ENCODE peak calls at places on chromosomes 3 and 15, in eight cellular contexts. Z is AG10803; R is CD8-positive, alpha-beta T cell; Y is heart right ventricle; A is stomach; I is transverse colon; C is PC-3; M is prostate gland. D is an unnamed sample.

GRCh38 chr3:49671291-49672288 is 2.6 kb upstream of the APEH start:
- DNase-seq in Z (peak), R (peak), Y (peak), A (peak), I (peak), C (peak), M (peak), D (peak)

GRCh38 chr3:69821133-69821532 is 81.9 kb downstream of the MITF start:
- DNase-seq in Z (no peak), R (no peak), Y (no peak), A (no peak), I (no peak), C (no peak), M (no peak), D (no peak)

GRCh38 chr3:167493240-167493639 is 19.4 kb upstream of the SERPINI2 start:
- DNase-seq in Z (no peak), R (no peak), Y (no peak), A (no peak), I (no peak), C (peak), M (no peak), D (no peak)

GRCh38 chr3:53069422-53070068 is 23.7 kb upstream of the SFMBT1 start:
- DNase-seq in Z (no peak), R (no peak), Y (no peak), A (no peak), I (no peak), C (no peak), M (no peak), D (no peak)

GRCh38 chr15:96404560-96404959 is 74.1 kb downstream of the NR2F2 start:
- DNase-seq in Z (no peak), R (no peak), Y (no peak), A (no peak), I (no peak), C (no peak), M (no peak), D (no peak)

GRCh38 chr3:156174229-156174847 is 54.0 kb downstream of the KCNAB1 start:
- DNase-seq in Z (peak), R (no peak), Y (no peak), A (no peak), I (no peak), C (peak), M (no peak), D (no peak)

GRCh38 chr3:13869944-13870343 is 9.9 kb downstream of the WNT7A start:
- DNase-seq in Z (no peak), R (no peak), Y (no peak), A (no peak), I (no peak), C (no peak), M (no peak), D (no peak)

GRCh38 chr3:73401616-73402265 is 223.0 kb downstream of the PDZRN3 start:
- DNase-seq in Z (no peak), R (no peak), Y (peak), A (no peak), I (peak), C (no peak), M (no peak), D (no peak)

GRCh38 chr3:117018622-117019021 is 309.0 kb downstream of the TUSC7 start:
- DNase-seq in Z (no peak), R (no peak), Y (no peak), A (no peak), I (no peak), C (no peak), M (no peak), D (no peak)

GRCh38 chr3:194572131-194572789 is 61.0 kb downstream of the TMEM44 start:
- DNase-seq in Z (peak), R (no peak), Y (peak), A (no peak), I (peak), C (no peak), M (no peak), D (peak)

GRCh38 chr15:92611995-92612745 is 43.4 kb downstream of the FAM174B start:
- DNase-seq in Z (peak), R (no peak), Y (no peak), A (no peak), I (no peak), C (no peak), M (no peak), D (no peak)

GRCh38 chr3:79568938-79569337 is 198.9 kb downstream of the ROBO1 start:
- DNase-seq in Z (no peak), R (no peak), Y (no peak), A (no peak), I (no peak), C (no peak), M (no peak), D (no peak)

GRCh38 chr3:123279121-123279520 is 77.4 kb downstream of the SEC22A start:
- DNase-seq in Z (no peak), R (no peak), Y (peak), A (no peak), I (no peak), C (no peak), M (no peak), D (no peak)

GRCh38 chr3:159763466-159764210 is 225.0 kb upstream of the IL12A start:
- DNase-seq in Z (peak), R (no peak), Y (peak), A (peak), I (peak), C (peak), M (peak), D (peak)

GRCh38 chr3:116815831-116816588 is 106.4 kb downstream of the TUSC7 start:
- DNase-seq in Z (no peak), R (no peak), Y (no peak), A (no peak), I (peak), C (no peak), M (peak), D (no peak)

GRCh38 chr3:145798691-145799550 is 362.1 kb downstream of the PLOD2 start:
- DNase-seq in Z (peak), R (no peak), Y (no peak), A (no peak), I (no peak), C (no peak), M (no peak), D (no peak)

GRCh38 chr15:94266789-94267188 is 35.4 kb downstream of the MCTP2 start:
- DNase-seq in Z (no peak), R (no peak), Y (no peak), A (no peak), I (no peak), C (peak), M (no peak), D (no peak)

GRCh38 chr3:136055491-136055890 is 90.0 kb downstream of the PPP2R3A start:
- DNase-seq in Z (peak), R (no peak), Y (no peak), A (no peak), I (no peak), C (no peak), M (no peak), D (no peak)

GRCh38 chr3:188262913-188263683 is 109.1 kb downstream of the LPP start:
- DNase-seq in Z (peak), R (no peak), Y (peak), A (no peak), I (no peak), C (peak), M (no peak), D (no peak)

GRCh38 chr15:72758195-72758594 is 25.4 kb downstream of the ADPGK start:
- DNase-seq in Z (peak), R (no peak), Y (no peak), A (no peak), I (no peak), C (peak), M (no peak), D (no peak)

GRCh38 chr3:173725507-173725906 is 328.0 kb downstream of the NLGN1 start:
- DNase-seq in Z (no peak), R (no peak), Y (no peak), A (no peak), I (no peak), C (peak), M (no peak), D (no peak)

GRCh38 chr3:59108091-59108815 is 58.4 kb upstream of the CFAP20DC start:
- DNase-seq in Z (peak), R (no peak), Y (no peak), A (no peak), I (no peak), C (peak), M (no peak), D (no peak)

GRCh38 chr3:53187430-53187829 is 26.4 kb downstream of the PRKCD start:
- DNase-seq in Z (peak), R (no peak), Y (no peak), A (no peak), I (no peak), C (peak), M (no peak), D (no peak)

GRCh38 chr3:11690863-11691833 is 47.4 kb upstream of the VGLL4 start:
- DNase-seq in Z (peak), R (no peak), Y (no peak), A (no peak), I (no peak), C (peak), M (no peak), D (no peak)

GRCh38 chr15:61700803-61701202 is 359.4 kb downstream of the VPS13C start:
- DNase-seq in Z (no peak), R (no peak), Y (no peak), A (no peak), I (no peak), C (no peak), M (no peak), D (no peak)

GRCh38 chr3:183428140-183429023 is at the start of gene MCF2L2:
- DNase-seq in Z (peak), R (peak), Y (peak), A (peak), I (peak), C (peak), M (peak), D (peak)

GRCh38 chr3:44120721-44121582 is 120.7 kb upstream of the TOPAZ1 start:
- DNase-seq in Z (peak), R (no peak), Y (peak), A (no peak), I (no peak), C (no peak), M (no peak), D (no peak)

GRCh38 chr3:47664519-47664918 is 85.9 kb upstream of the CSPG5 start:
- DNase-seq in Z (peak), R (no peak), Y (no peak), A (no peak), I (no peak), C (peak), M (no peak), D (no peak)

GRCh38 chr15:48978638-48979037 is 14.9 kb upstream of the SHC4 start:
- DNase-seq in Z (no peak), R (no peak), Y (no peak), A (no peak), I (no peak), C (no peak), M (no peak), D (no peak)

GRCh38 chr15:77144028-77144427 is 73.1 kb upstream of the TSPAN3 start:
- DNase-seq in Z (peak), R (no peak), Y (no peak), A (no peak), I (no peak), C (no peak), M (no peak), D (no peak)

GRCh38 chr3:51773529-51773928 is 5.5 kb downstream of the IQCF6 start:
- DNase-seq in Z (no peak), R (no peak), Y (no peak), A (no peak), I (no peak), C (peak), M (no peak), D (no peak)

GRCh38 chr15:63063164-63063756 is 20.7 kb downstream of the TPM1 start:
- DNase-seq in Z (no peak), R (no peak), Y (no peak), A (no peak), I (no peak), C (no peak), M (no peak), D (no peak)

GRCh38 chr3:47536967-47537366 is 23.5 kb upstream of the ELP6 start:
- DNase-seq in Z (no peak), R (no peak), Y (no peak), A (no peak), I (no peak), C (no peak), M (no peak), D (no peak)

GRCh38 chr3:107870989-107871638 is 219.7 kb downstream of the CD47 start:
- DNase-seq in Z (no peak), R (no peak), Y (no peak), A (no peak), I (no peak), C (peak), M (no peak), D (no peak)

GRCh38 chr15:64870350-64870749 is 28.6 kb downstream of the PLEKHO2 start:
- DNase-seq in Z (no peak), R (no peak), Y (no peak), A (no peak), I (no peak), C (no peak), M (no peak), D (no peak)

GRCh38 chr3:146577662-146578061 is 27.5 kb downstream of the PLSCR5 start:
- DNase-seq in Z (peak), R (peak), Y (peak), A (no peak), I (peak), C (peak), M (peak), D (no peak)

GRCh38 chr15:62649793-62650420 is 392.6 kb upstream of the TPM1 start:
- DNase-seq in Z (peak), R (no peak), Y (peak), A (no peak), I (no peak), C (no peak), M (no peak), D (peak)

GRCh38 chr3:27976933-27977332 is 254.8 kb upstream of the EOMES start:
- DNase-seq in Z (peak), R (no peak), Y (no peak), A (no peak), I (no peak), C (peak), M (no peak), D (no peak)

GRCh38 chr15:22888120-22888859 is 49.8 kb downstream of the NIPA2 start:
- DNase-seq in Z (peak), R (no peak), Y (no peak), A (no peak), I (no peak), C (peak), M (no peak), D (no peak)

GRCh38 chr3:124992041-124992440 is 57.5 kb upstream of the MUC13 start:
- DNase-seq in Z (no peak), R (no peak), Y (no peak), A (no peak), I (peak), C (no peak), M (no peak), D (no peak)

DNA sequence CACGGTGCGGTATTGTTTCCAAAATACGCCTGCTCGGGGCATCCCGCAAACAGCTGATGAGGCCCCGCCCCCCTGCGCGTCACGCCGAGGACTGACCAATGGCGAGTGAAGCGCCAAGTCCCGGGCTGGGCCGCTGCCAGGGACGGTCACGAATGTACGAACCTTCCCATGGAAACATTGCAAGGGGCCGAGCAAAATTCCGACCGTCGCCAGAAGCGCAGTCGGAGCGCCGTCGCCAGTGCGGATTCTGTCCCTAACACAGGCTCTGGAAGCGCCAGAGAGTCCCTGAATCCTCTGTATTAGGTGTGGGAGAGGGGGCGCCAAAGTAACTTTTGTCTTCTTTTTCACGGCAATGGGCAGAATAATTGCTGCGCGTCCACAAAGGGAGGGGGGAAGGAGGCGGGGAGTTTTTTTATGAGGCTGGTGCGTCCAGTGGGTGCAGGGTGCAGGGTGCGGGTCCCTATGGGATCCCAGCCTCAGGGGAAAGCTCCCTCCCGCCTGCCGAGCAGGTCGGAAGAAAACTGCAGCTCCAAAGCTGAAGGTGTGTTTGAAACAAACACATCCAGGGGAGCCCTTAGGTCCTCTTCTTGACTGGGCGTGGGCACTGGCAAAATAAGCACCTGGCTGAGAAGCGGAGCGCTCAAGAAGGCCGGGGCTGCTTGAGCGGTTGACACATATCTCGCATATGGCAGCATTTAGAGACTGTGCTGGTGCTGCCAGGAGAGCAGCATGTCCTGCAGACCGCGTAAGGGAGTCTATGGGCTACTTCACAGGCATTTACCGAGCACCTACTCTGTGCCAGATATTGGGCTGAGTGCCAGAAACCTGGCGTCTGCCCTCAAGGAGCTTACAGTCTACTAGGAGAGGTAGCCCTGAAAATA is at the start of gene BMF:
- DNase-seq in Z (peak), R (peak), Y (peak), A (peak), I (peak), C (peak), M (peak), D (peak)
- TF ChIP-seq CTCF in Z (peak), R (no peak), Y (peak), A (no peak), I (no peak), C (peak), M (peak), D (peak)

GRCh38 chr3:32815812-32816438 is 1.9 kb upstream of the TRIM71 start:
- DNase-seq in Z (no peak), R (no peak), Y (no peak), A (no peak), I (no peak), C (no peak), M (no peak), D (no peak)
- H3K4me3 ChIP-seq in Z (no peak), R (no peak), Y (peak), A (peak), I (no peak), C (no peak), M (no peak), D (peak)

DNA sequence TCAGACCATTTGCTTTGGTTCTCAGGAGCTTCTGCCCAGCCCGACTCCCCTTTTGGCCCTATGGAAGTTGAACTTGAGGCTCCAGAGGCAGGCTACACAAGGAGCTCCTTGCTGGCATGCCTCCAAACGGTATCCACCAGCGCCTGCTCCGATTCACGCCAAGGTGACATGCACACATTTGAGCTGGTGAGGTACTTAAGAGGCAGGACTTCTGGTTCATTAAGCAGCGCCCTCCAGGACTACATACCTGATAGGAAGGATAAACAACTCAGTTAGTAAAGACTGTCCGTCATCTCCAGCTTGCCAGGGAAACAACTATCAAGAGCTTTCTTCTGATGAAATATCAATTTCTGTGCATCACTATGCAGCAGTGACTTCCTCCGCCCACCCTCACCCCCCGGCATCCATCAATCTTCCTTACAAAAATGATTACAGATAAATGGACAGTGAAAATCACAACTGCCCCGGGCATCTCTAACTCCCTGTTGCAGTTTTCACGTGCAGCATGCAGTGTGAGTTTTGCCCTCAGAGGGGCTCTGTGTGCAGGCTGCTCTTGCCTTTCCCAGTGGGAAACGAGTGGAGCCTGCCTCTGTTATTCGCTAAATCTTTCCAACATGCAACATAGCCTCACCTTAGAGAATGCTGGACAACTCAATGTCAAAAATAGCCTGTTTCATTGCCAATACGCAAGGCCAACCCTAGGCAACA is 122.9 kb downstream of the ARRDC4 start:
- DNase-seq in Z (no peak), R (no peak), Y (no peak), A (no peak), I (no peak), C (no peak), M (no peak), D (no peak)
- TF ChIP-seq CTCF in Z (no peak), R (no peak), Y (no peak), A (no peak), I (no peak), C (no peak), M (no peak), D (no peak)

GRCh38 chr3:152656207-152657001 is 178.5 kb upstream of the P2RY1 start:
- DNase-seq in Z (no peak), R (no peak), Y (no peak), A (no peak), I (no peak), C (no peak), M (no peak), D (no peak)
- H3K4me3 ChIP-seq in Z (no peak), R (no peak), Y (no peak), A (no peak), I (no peak), C (no peak), M (no peak), D (no peak)

DNA sequence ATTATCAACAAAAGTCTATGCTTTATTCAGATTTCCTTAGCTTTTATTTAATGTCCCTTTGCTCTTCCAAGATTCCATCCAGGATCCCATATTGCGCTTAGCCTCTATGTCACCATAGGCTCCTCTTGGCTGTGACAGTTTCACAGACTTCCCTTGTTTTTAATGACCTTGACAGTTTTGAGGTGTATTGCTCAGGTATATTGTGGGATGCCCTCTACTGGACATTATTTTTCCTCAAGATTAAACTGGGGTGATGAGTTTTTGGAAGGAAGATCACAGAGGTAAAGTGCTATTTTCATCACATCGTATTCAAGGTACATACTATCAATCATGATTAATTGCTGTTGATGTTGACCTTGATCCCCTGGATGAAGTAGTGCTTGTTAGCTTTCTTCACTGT is 99.1 kb upstream of the SMAD3 start:
- DNase-seq in Z (no peak), R (no peak), Y (no peak), A (no peak), I (no peak), C (peak), M (no peak), D (no peak)
- TF ChIP-seq CTCF in Z (no peak), R (no peak), Y (no peak), A (no peak), I (no peak), C (peak), M (no peak), D (no peak)

GRCh38 chr3:6228958-6229683 is 631.8 kb upstream of the GRM7 start:
- DNase-seq in Z (no peak), R (no peak), Y (no peak), A (no peak), I (no peak), C (no peak), M (no peak), D (no peak)
- H3K4me3 ChIP-seq in Z (no peak), R (no peak), Y (no peak), A (no peak), I (no peak), C (no peak), M (no peak), D (no peak)

DNA sequence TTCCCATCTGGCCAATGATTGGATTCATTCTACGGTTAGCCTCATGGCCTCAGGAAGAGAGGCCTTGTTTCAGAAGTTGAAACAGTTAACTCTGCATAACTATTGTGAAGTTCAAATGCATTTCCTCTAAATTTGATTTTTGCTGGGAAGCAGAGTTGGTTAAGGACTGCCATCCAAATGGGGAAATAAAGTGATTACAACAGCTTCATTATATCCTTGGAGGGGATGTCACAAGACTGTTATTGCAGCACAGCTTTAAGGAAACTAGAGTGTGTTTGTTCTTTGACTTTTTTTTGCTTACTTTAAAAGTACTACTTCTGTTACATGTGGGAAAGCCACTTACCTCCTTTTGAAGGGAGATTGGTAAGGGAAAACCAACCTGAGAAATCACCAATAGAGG is 164.8 kb downstream of the AKAP13 start:
- DNase-seq in Z (peak), R (no peak), Y (no peak), A (no peak), I (no peak), C (no peak), M (no peak), D (no peak)
- TF ChIP-seq CTCF in Z (no peak), R (no peak), Y (no peak), A (no peak), I (no peak), C (no peak), M (no peak), D (no peak)